ENCODE peak calls at places on chromosomes 13 and 19, in four cellular contexts. J is stomach, K is adrenal gland, A is IMR-90. S is an unnamed sample.

GRCh38 chr19:15113245-15114152 is 6.3 kb downstream of the SYDE1 start:
- DNase-seq in J (no peak), A (no peak), K (no peak), S (no peak)

GRCh38 chr19:1392939-1393530 is 8.3 kb downstream of the GAMT start:
- DNase-seq in J (no peak), K (no peak), A (no peak), S (no peak)

GRCh38 chr19:31326329-31327028 is 22.8 kb downstream of the TSHZ3 start:
- DNase-seq in K (no peak), A (peak), J (no peak), S (no peak)

GRCh38 chr19:43747557-43748204 is 7.1 kb downstream of the SMG9 start:
- DNase-seq in A (no peak), K (no peak), J (no peak), S (no peak)

GRCh38 chr13:77919351-77920294 is 992 bp upstream of the EDNRB start:
- DNase-seq in K (peak), A (peak), J (no peak), S (no peak)

GRCh38 chr13:85724554-85725432 is 74.4 kb downstream of the SLITRK6 start:
- DNase-seq in J (no peak), A (peak), K (no peak), S (no peak)

GRCh38 chr13:46761866-46762265 is 35.1 kb downstream of the ESD start:
- DNase-seq in K (no peak), A (no peak), J (peak), S (no peak)

GRCh38 chr19:49468746-49469447 is 5.1 kb upstream of the FLT3LG start:
- DNase-seq in J (peak), A (no peak), K (no peak), S (peak)

GRCh38 chr13:101763191-101763590 is 310.7 kb downstream of the ITGBL1 start:
- DNase-seq in K (no peak), A (no peak), J (no peak), S (no peak)

GRCh38 chr13:68715651-68716050 is 1392.0 kb upstream of the ATXN8OS start:
- DNase-seq in J (no peak), A (no peak), K (no peak), S (no peak)

GRCh38 chr19:2680808-2681207 is 21.7 kb downstream of the GNG7 start:
- DNase-seq in K (no peak), A (no peak), J (no peak), S (no peak)

GRCh38 chr13:28493740-28494536 is 990 bp downstream of the FLT1 start:
- DNase-seq in K (no peak), J (no peak), A (no peak), S (no peak)

GRCh38 chr19:53357821-53358581 is 7.5 kb upstream of the ZNF525 start:
- DNase-seq in A (no peak), K (no peak), J (no peak), S (no peak)

GRCh38 chr13:112688560-112689497 is 1.0 kb upstream of the ATP11A start:
- DNase-seq in K (no peak), J (peak), A (no peak), S (peak)

GRCh38 chr19:19668230-19669012 is at the start of gene ZNF101:
- DNase-seq in J (peak), K (peak), A (peak), S (peak)
- TF ChIP-seq POLR2A in J (no peak), K (no peak), A (no peak), S (peak)

DNA sequence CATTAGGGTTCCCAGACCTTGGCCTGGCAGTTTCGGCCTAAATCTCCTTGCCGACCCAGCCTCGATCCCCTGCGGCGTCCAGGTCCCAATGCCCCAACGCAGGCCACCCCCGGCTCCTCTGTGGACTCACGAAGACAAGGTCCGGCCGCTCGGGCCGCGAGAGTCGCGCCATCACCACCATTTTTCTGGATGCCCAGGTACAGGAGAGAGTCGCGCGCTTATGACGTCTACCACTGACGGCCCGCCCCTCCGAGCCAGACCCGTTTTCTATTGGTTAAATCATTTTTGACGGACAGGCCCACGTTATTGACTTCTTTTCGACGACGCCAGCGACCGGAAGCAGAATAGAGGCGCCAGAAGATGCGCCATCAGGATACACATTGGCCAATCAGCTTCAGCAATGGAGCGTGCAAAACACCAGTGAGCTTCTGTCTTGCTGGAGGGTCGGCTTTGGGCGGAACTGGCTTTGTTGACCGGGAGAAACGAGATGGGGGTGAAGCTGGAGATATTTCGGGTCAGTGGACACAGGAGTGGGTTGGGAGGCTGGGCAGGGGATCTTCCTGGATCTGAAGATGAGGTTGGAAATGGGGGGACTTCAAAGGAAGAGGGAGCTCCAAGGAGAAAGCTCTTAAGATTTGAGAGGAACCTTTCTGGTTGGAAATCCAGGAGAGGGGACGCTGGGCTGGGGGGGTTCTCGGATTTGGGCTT is at the start of the genes PET100 and XAB2:
- DNase-seq in A (peak), J (peak), K (peak), S (peak)
- TF ChIP-seq POLR2A in A (peak), J (peak), K (no peak), S (peak)

GRCh38 chr19:58558623-58559274 is 338 bp upstream of the UBE2M start:
- DNase-seq in A (peak), K (peak), J (peak), S (no peak)
- TF ChIP-seq POLR2A in A (peak), K (peak), J (no peak), S (no peak)

GRCh38 chr19:38319421-38320258 is at the start of gene KCNK6:
- DNase-seq in J (peak), K (no peak), A (no peak), S (peak)
- TF ChIP-seq POLR2A in J (no peak), K (peak), A (peak), S (peak)

GRCh38 chr13:37453246-37453645 is 145.3 kb downstream of the POSTN start:
- DNase-seq in J (no peak), A (no peak), K (no peak), S (no peak)
- TF ChIP-seq POLR2A in J (no peak), A (no peak), K (no peak), S (no peak)

GRCh38 chr19:13905634-13906524 is at the start of the genes BRME1 and CC2D1A:
- DNase-seq in K (peak), A (peak), J (peak), S (peak)
- TF ChIP-seq POLR2A in K (no peak), A (no peak), J (no peak), S (peak)

DNA sequence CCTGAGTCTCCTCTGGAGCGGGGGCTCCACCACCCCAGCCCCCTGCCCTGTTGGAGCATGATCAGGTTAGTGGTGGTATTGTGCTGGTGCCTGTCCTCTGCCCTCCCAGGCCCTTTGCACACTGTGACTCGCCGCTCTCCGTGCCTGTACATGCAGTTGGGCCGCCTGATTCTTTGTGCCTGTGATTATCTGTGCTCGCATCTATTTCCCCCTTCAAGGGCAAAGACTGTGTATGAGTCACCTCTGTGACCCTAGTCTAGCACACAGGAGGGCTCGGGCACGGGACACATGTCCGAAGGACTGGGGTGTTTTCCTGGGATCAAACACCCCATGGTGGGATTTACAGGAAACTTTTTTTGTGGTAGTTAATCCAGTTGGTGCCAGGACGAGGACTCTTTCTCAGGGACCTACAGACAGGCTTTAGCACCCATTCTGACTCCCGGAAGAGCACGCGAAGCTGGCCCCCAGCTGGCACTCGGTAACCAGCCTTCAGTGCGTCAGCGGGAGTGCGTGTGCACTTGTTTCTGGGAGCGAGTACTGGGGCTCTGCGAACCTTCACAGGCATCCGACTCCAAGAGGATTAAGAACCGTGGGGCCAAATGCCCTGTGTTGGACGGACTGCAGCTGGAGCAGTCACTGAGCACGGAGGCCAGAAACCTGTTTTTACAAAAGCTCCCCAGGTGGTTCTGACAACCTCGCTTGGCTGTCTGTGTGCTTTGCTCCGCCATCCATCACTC is 6.7 kb downstream of the PPP1R37 start:
- DNase-seq in A (peak), J (peak), K (peak), S (no peak)
- TF ChIP-seq POLR2A in A (no peak), J (no peak), K (peak), S (no peak)

S was measured in erythroblast.